ENCODE peak calls at places on chromosome 2, in nine cellular contexts. K is WERI-Rb-1, T is esophagus squamous epithelium, F is endodermal cell, J is A549, H is heart left ventricle, U is left lung, V is IMR-90, Z is body of pancreas. S is an unnamed sample.

GRCh38 chr2:233234264-233234663 is 17.2 kb upstream of the ATG16L1 start:
- DNase-seq in K (no peak), T (no peak), F (no peak), J (no peak), H (no peak), U (no peak), V (no peak), Z (no peak), S (no peak)

GRCh38 chr2:64626963-64627760 is 26.6 kb downstream of the SERTAD2 start:
- DNase-seq in K (peak), T (no peak), F (peak), J (no peak), H (no peak), U (no peak), V (no peak), Z (no peak), S (peak)

GRCh38 chr2:232488097-232488711 is 570 bp upstream of the ECEL1 start:
- DNase-seq in K (no peak), T (no peak), F (peak), J (no peak), H (no peak), U (no peak), V (no peak), Z (no peak), S (no peak)

GRCh38 chr2:29053223-29053622 is 21.1 kb downstream of the PCARE start:
- DNase-seq in K (peak), T (no peak), F (peak), J (no peak), H (no peak), U (no peak), V (peak), Z (no peak), S (no peak)

GRCh38 chr2:152609174-152609573 is 108.1 kb downstream of the PRPF40A start:
- DNase-seq in K (no peak), T (no peak), F (no peak), J (no peak), H (no peak), U (no peak), V (no peak), Z (no peak), S (no peak)

GRCh38 chr2:78051480-78051879 is 529.3 kb upstream of the LRRTM4 start:
- DNase-seq in K (no peak), T (no peak), F (no peak), J (no peak), H (no peak), U (no peak), V (no peak), Z (no peak), S (no peak)

GRCh38 chr2:96154506-96155380 is 9.5 kb upstream of the DUSP2 start:
- DNase-seq in K (peak), T (no peak), F (peak), J (no peak), H (no peak), U (peak), V (no peak), Z (no peak), S (no peak)

GRCh38 chr2:23988371-23988770 is 21.5 kb upstream of the MFSD2B start:
- DNase-seq in K (no peak), T (no peak), F (no peak), J (peak), H (no peak), U (no peak), V (peak), Z (no peak), S (no peak)

GRCh38 chr2:193561054-193561453 is 1366.3 kb upstream of the TMEFF2 start:
- DNase-seq in K (no peak), T (no peak), F (peak), J (no peak), H (no peak), U (no peak), V (peak), Z (no peak), S (no peak)

DNA sequence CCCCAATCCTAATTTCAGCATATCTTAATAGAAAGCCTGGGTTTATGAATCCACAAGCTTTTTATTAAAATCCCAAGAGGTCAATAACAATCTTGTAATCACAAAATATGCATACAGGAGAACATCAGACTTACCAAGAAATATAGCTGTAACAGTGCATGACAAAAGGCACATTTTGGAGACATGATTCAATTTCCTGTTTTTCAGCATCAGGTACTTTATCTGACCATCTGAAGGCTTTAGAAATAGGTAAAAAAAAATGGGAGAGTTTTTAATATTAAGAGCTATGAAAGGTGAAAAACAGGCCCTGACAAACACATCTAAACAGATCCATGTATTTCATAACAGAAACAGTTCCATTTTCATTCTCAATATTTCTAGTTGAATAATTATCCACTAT is 89.9 kb upstream of the EFEMP1 start:
- DNase-seq in K (no peak), T (no peak), F (no peak), J (no peak), H (no peak), U (no peak), V (no peak), Z (no peak), S (no peak)
- H3K27ac ChIP-seq in K (peak), T (no peak), F (no peak), J (no peak), H (no peak), U (no peak), V (no peak), Z (peak), S (no peak)

GRCh38 chr2:241421330-241421729 is 65.2 kb downstream of the FARP2 start:
- DNase-seq in K (no peak), T (no peak), F (no peak), J (no peak), H (no peak), U (no peak), V (no peak), Z (no peak), S (no peak)
- H3K4me3 ChIP-seq in K (no peak), T (no peak), F (no peak), J (no peak), H (no peak), U (no peak), V (no peak), Z (no peak), S (no peak)

DNA sequence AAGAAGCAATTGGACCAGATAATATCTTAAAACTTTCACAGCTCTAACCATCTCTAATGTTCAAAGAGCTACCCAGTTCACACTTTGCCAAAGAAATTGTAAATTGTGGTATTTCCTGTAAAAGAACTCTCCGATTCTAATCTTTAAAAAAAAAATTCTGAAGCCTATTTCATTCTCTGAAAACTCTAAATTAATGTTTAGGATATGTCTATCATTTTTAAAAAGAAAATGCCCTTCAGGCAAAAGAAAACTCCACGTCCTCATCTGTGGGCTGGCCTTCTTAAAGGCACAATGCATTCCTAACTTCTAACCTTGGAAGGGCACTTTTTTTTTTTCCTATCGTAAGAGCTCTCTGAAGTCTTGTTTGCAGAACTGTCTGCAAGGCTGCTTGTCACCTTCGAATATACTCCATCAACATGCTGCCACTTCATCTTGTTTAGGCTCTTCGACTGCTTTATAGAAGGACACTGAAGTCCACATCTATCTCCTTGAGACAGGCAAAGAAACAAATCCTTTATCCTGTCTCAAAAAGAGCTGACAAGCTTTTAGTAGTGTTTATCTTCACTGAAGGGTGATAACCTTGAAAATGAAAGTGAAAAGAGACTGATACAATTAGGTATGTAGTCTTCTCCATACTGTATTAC is 124.3 kb upstream of the SLC39A10 start:
- DNase-seq in K (no peak), T (no peak), F (no peak), J (peak), H (no peak), U (no peak), V (peak), Z (no peak), S (no peak)
- H3K27ac ChIP-seq in K (no peak), T (no peak), F (no peak), J (peak), H (no peak), U (peak), V (peak), Z (no peak), S (no peak)

GRCh38 chr2:181667234-181667633 is 10.3 kb upstream of the CERKL start:
- DNase-seq in K (no peak), T (no peak), F (no peak), J (no peak), H (no peak), U (no peak), V (no peak), Z (no peak), S (no peak)
- H3K4me3 ChIP-seq in K (no peak), T (no peak), F (no peak), J (no peak), H (no peak), U (no peak), V (no peak), Z (no peak), S (no peak)

DNA sequence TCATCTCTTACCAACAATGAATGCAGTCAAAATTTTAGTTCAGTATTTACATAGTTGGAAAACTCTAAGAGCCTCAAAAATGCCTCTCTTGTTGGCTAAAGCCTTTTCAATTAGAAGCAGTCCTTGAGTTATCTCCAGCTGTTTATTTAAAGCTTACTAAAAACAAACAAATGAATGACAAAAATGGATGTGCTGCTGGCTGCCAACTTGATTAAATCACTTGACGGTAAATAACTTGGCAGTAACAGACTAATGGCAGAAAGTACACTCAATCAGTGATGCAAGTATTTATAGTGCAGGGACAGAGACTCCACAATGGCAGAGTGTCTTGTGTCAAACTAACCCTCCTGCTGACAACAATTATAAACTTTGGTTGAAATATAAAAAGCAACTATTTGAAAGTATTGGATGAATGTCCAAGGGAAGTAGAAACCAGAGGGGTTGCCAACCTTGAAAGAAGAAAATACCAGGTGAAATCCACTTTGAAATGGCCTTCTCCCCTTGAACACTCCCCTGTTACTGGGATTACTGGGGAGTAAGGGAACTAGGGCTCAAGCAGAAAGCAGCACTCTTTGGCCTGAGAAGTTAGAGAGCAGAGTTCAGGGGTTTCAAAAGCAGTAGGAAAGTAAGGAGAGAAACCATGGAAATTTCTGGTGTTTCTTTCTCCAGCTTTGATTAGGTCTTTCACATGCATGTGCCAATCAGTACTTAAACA is 245.2 kb upstream of the SPHKAP start:
- DNase-seq in K (no peak), T (no peak), F (no peak), J (no peak), H (no peak), U (no peak), V (no peak), Z (no peak), S (no peak)
- H3K27ac ChIP-seq in K (no peak), T (no peak), F (no peak), J (no peak), H (peak), U (no peak), V (no peak), Z (no peak), S (no peak)

GRCh38 chr2:37389395-37389794 is 45.0 kb downstream of the QPCT start:
- DNase-seq in K (no peak), T (no peak), F (no peak), J (no peak), H (no peak), U (no peak), V (no peak), Z (no peak), S (no peak)
- H3K4me3 ChIP-seq in K (no peak), T (no peak), F (no peak), J (no peak), H (no peak), U (no peak), V (no peak), Z (no peak), S (no peak)

GRCh38 chr2:227853765-227854271 is 17.6 kb upstream of the DAW1 start:
- DNase-seq in K (no peak), T (no peak), F (no peak), J (no peak), H (no peak), U (no peak), V (peak), Z (no peak), S (no peak)
- H3K27ac ChIP-seq in K (no peak), T (no peak), F (no peak), J (peak), H (no peak), U (no peak), V (no peak), Z (no peak), S (no peak)